ENCODE peak calls at places on chromosomes 13 and 19, in five cellular contexts. C is GM06990, Q is Calu3, V is heart right ventricle, J is neural crest cell. R is an unnamed sample.

GRCh38 chr13:50319603-50320296 is 304.5 kb downstream of the KCNRG start:
- DNase-seq in C (no peak), Q (no peak), V (peak), J (no peak), R (no peak)

GRCh38 chr19:19420570-19421301 is 15.3 kb downstream of the GATAD2A start:
- DNase-seq in C (no peak), Q (no peak), V (no peak), J (no peak), R (no peak)

GRCh38 chr19:39057615-39058014 is 25.3 kb upstream of the FBXO27 start:
- DNase-seq in C (no peak), Q (no peak), V (no peak), J (no peak), R (no peak)

GRCh38 chr19:3095375-3096191 is 1.4 kb downstream of the GNA11 start:
- DNase-seq in C (peak), Q (peak), V (peak), J (no peak), R (peak)

GRCh38 chr13:57629821-57630235 is 1.7 kb upstream of the PCDH17 start:
- DNase-seq in C (peak), Q (no peak), V (peak), J (peak), R (peak)

GRCh38 chr19:58518261-58519086 is 1.1 kb downstream of the ZBTB45 start:
- DNase-seq in C (no peak), Q (peak), V (no peak), J (no peak), R (no peak)

GRCh38 chr13:68439821-68440220 is 1209.7 kb upstream of the PCDH9 start:
- DNase-seq in C (no peak), Q (no peak), V (no peak), J (no peak), R (no peak)

GRCh38 chr13:78742659-78743058 is 83.7 kb upstream of the OBI1 start:
- DNase-seq in C (no peak), Q (no peak), V (no peak), J (no peak), R (no peak)

GRCh38 chr19:10854350-10855089 is 6.3 kb downstream of the C19orf38 start:
- DNase-seq in C (no peak), Q (no peak), V (no peak), J (no peak), R (no peak)

GRCh38 chr13:87356314-87356713 is 314.9 kb upstream of the SLITRK5 start:
- DNase-seq in C (no peak), Q (peak), V (no peak), J (no peak), R (no peak)

GRCh38 chr19:47650695-47651094 is 41.8 kb downstream of the BICRA start:
- DNase-seq in C (no peak), Q (no peak), V (no peak), J (no peak), R (no peak)

DNA sequence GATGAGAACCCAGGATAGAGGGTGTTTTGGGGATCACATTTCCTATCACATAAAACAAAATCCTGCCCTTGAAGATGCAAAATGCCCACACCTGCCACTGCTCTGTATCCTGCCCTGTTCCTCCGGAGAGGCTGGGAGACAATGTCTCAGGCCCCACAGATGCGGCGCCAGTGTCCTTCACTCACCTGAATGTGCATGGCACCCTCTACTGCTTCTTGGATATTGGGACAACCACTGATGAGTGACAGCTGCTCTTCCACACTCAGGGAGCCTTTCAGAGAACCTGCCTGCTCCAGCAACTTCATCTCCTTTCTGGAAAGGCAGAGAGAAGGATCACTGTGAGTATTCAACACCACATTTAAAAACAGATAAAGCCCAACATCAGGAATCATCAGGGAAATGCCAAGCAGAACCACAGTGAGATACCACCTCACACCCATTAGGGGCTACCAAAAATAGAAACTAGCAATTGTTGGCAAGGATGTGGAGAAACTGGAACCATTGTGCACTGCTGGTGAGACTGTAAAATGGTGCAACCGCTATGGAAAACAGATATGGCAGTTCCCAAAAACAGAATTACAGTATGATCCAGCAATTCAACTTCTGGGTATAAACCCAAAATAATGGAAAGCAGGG is 36.4 kb downstream of the CRYL1 start:
- DNase-seq in C (no peak), Q (peak), V (no peak), J (no peak), R (peak)
- TF ChIP-seq CTCF in C (peak), Q (peak), V (peak), J (no peak), R (peak)

DNA sequence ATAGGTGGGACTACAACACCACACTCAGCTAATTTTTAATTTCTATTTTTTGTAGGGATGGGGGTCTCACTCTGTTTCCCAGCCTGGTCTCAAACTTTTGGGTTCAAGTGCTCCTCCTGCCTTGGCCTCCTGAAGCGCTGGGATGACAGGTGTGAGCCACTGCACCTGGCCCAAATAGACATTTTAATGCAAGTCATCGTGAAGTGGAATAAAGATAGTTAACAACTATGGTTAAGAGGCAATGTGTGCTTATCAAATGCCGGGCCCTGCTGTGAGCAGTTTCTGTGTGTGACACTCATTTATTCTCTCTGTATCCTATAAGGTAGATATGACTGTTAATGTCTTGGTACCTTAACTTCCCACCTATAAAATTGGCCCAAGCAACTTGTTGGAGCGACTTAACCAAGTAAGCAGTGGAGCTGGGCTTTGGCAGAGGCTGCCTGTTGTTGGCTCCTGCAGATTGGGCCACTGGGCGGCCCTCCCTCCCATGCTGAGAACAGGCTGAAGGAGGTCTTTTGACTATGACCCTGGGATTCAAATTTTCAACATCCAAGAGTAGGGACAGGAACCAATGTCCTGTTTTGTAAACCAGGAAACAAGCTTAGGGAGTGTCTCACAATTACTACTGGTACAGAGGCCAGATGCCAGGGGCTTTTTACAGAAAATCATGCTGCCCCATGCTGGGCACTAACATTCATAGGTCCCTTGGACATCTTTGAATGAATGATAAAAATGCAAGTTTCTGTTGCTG is 450.7 kb downstream of the TSHZ3 start:
- DNase-seq in C (no peak), Q (no peak), V (no peak), J (no peak), R (no peak)
- TF ChIP-seq CTCF in C (no peak), Q (no peak), V (no peak), J (no peak), R (no peak)

DNA sequence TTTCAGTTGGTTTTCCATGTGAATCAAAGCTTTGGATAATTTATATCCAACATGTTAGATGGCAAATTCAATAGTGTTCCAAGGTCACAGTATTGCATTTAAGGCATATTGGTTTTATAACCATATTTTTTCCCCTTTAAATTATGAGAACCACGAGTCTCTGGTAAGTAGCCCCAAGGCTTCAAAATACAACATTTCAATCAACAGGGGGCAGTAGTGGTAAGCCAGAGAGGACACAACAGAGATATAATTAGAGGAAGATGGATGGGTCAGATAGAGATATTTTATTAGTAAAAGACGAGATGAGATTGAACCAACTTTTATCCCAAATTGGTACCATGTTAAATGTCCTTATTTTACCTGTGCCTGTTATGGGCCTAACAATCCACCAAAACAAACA is 53.1 kb downstream of the KL start:
- DNase-seq in C (no peak), Q (no peak), V (no peak), J (no peak), R (peak)
- TF ChIP-seq CTCF in C (peak), Q (no peak), V (peak), J (peak), R (peak)

DNA sequence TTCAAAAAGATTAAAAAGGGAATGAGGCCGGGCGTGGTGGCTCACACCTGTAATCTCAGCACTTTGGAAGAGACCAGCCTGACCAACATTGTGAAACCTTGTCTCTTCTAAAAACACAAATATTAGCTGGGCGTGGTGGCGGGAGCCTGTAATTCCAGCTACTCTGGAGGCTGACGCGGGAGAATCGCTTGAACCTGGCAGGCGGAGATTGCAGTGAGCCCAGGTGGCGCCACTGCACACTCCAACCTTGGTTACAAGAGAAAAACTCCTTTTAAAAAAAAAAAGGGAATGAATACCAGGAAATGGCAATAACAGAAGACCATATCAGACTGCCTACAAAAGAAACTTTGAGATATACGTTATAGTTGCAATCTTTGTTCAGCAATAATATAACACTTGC is 1244.5 kb downstream of the PCDH9 start:
- DNase-seq in C (no peak), Q (no peak), V (no peak), J (no peak), R (no peak)
- TF ChIP-seq CTCF in C (no peak), Q (no peak), V (no peak), J (no peak), R (no peak)

DNA sequence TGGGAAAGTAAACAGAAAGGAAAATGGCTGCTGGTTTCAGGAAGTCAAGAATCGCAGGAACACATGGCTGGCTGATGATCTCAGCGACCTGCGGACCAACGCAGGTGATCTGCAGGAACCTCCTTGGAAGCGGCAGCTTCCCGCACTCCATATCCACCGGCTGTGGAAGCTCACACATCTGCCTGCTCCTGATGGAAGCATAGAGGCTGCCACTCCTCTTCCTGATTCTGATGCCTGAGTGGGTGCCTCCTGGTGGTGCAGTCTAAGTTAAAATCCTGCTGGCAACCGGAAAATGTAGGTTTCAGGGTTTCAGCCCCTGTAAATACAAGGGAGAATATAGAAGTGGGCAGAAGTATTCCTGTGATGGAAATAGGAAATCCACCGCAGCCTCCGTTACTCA is 75.5 kb downstream of the TNFSF13B start:
- DNase-seq in C (no peak), Q (no peak), V (no peak), J (no peak), R (no peak)
- TF ChIP-seq CTCF in C (no peak), Q (no peak), V (no peak), J (no peak), R (no peak)

DNA sequence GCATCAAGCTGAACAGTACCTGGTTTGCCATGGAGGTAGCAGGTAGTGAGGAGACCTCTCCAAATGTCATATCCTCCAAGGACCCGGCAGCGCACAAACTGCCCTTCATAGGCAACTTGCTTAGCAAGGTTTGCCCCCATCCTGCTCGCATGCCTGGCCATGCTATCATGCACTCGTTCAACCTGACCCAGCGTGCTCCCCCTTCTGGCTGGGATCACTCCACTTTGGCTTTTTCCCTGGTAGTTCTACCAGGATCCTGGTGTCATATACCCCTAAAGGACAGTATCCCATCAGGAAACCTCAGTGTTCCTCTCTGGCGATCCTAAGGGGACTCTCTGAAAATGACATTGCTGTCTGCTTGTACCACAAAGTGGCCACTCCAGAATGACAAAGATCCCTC is 38.6 kb upstream of the ZNF30 start:
- DNase-seq in C (no peak), Q (no peak), V (no peak), J (no peak), R (no peak)
- TF ChIP-seq CTCF in C (no peak), Q (no peak), V (no peak), J (no peak), R (no peak)

DNA sequence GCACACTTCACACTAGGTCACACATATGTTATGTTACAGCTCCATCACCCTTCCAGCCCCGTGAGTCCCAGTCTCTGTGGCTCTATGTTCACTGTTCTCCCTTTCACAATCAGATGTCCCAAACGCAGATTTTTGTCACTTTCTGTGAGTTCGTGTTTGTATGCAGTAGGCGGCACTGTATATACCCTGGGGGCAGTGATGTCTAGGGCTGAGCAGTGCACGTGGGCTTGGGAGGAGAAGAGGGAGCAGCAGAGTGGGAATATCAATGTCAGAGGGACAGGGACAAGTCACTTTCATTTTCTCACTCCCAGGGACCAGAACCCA is 22.0 kb downstream of the PSG1 start:
- DNase-seq in C (no peak), Q (no peak), V (no peak), J (no peak), R (no peak)
- TF ChIP-seq CTCF in C (no peak), Q (no peak), V (no peak), J (no peak), R (no peak)

GRCh38 chr19:8340341-8341096 is 2.5 kb downstream of the KANK3 start:
- DNase-seq in C (no peak), Q (no peak), V (peak), J (no peak), R (peak)
- TF ChIP-seq CTCF in C (no peak), Q (no peak), V (peak), J (no peak), R (no peak)

GRCh38 chr13:46529509-46529908 is 23.5 kb upstream of the LRCH1 start:
- DNase-seq in C (peak), Q (no peak), V (no peak), J (no peak), R (no peak)
- TF ChIP-seq CTCF in C (no peak), Q (no peak), V (no peak), J (no peak), R (no peak)

R was measured in GM20000.